ENCODE peak calls at places on chromosomes 12 and 14, in nine cellular contexts. O is tibial artery, F is body of pancreas, I is heart left ventricle, C is HepG2, M is fibroblast of mammary gland, T is cardiac muscle cell, Q is upper lobe of left lung, U is cardiac fibroblast. R is an unnamed sample.

GRCh38 chr14:61578745-61579144 is 116.6 kb upstream of the HIF1A start:
- DNase-seq in O (no peak), F (no peak), I (no peak), C (no peak), M (no peak), T (no peak), Q (no peak), U (no peak), R (no peak)

GRCh38 chr14:22544881-22545420 is 44.1 kb downstream of the DAD1 start:
- DNase-seq in O (no peak), F (no peak), I (no peak), C (no peak), M (no peak), T (no peak), Q (no peak), U (no peak), R (no peak)

GRCh38 chr12:116863275-116863767 is 17.9 kb downstream of the HRK start:
- DNase-seq in O (no peak), F (no peak), I (no peak), C (peak; percentile 52), M (peak; percentile 77), T (no peak), Q (no peak), U (no peak), R (peak; percentile 61)

GRCh38 chr14:104393898-104394605 is 185.5 kb upstream of the C14orf180 start:
- DNase-seq in O (peak; percentile 64), F (no peak), I (peak; percentile 82), C (no peak), M (no peak), T (no peak), Q (peak; percentile 68), U (peak; percentile 19), R (no peak)

GRCh38 chr14:64061115-64061514 is 208.3 kb downstream of the SYNE2 start:
- DNase-seq in O (no peak), F (no peak), I (no peak), C (no peak), M (no peak), T (no peak), Q (no peak), U (no peak), R (no peak)

GRCh38 chr12:114920828-114921579 is 237.0 kb upstream of the TBX3 start:
- DNase-seq in O (no peak), F (no peak), I (no peak), C (no peak), M (peak; percentile 98), T (no peak), Q (no peak), U (peak; percentile 59), R (peak; percentile 78)

GRCh38 chr12:124758266-124759200 is 105.1 kb downstream of the SCARB1 start:
- DNase-seq in O (peak; percentile 73), F (no peak), I (no peak), C (no peak), M (no peak), T (no peak), Q (no peak), U (no peak), R (no peak)

GRCh38 chr14:54343276-54344121 is 53.3 kb upstream of the CDKN3 start:
- DNase-seq in O (no peak), F (no peak), I (peak; percentile 41), C (peak; percentile 34), M (peak; percentile 35), T (no peak), Q (peak; percentile 41), U (peak; percentile 43), R (no peak)

GRCh38 chr12:59036973-59037807 is 116.9 kb upstream of the LRIG3 start:
- DNase-seq in O (no peak), F (no peak), I (no peak), C (no peak), M (peak; percentile 30), T (no peak), Q (no peak), U (no peak), R (peak; percentile 76)

GRCh38 chr12:57452937-57453509 is 2.1 kb upstream of the INHBE start:
- DNase-seq in O (peak; percentile 86), F (peak; percentile 84), I (peak; percentile 87), C (peak; percentile 73), M (peak; percentile 76), T (peak; percentile 88), Q (peak; percentile 84), U (peak; percentile 84), R (peak; percentile 75)

GRCh38 chr12:44817687-44818086 is 58.4 kb downstream of the NELL2 start:
- DNase-seq in O (no peak), F (no peak), I (no peak), C (no peak), M (no peak), T (no peak), Q (no peak), U (no peak), R (no peak)

GRCh38 chr12:83018063-83018462 is 331.4 kb downstream of the TMTC2 start:
- DNase-seq in O (no peak), F (no peak), I (no peak), C (no peak), M (no peak), T (no peak), Q (no peak), U (no peak), R (peak; percentile 12)

GRCh38 chr14:56795284-56795622 is 15.0 kb downstream of the OTX2 start:
- DNase-seq in O (no peak), F (no peak), I (no peak), C (no peak), M (no peak), T (no peak), Q (no peak), U (no peak), R (no peak)

GRCh38 chr14:64942531-64943111 is at the start of gene GPX2:
- DNase-seq in O (no peak), F (peak; percentile 79), I (no peak), C (peak; percentile 98), M (no peak), T (no peak), Q (peak; percentile 44), U (no peak), R (no peak)

GRCh38 chr12:29880987-29881386 is 97.2 kb upstream of the TMTC1 start:
- DNase-seq in O (no peak), F (no peak), I (no peak), C (no peak), M (no peak), T (no peak), Q (no peak), U (no peak), R (no peak)

GRCh38 chr14:94164685-94165431 is 9.3 kb upstream of the PPP4R4 start:
- DNase-seq in O (peak; percentile 54), F (no peak), I (no peak), C (no peak), M (no peak), T (no peak), Q (no peak), U (no peak), R (no peak)

GRCh38 chr12:76030378-76031080 is 1.0 kb downstream of the PHLDA1 start:
- DNase-seq in O (peak; percentile 72), F (peak; percentile 50), I (peak; percentile 38), C (no peak), M (peak; percentile 33), T (peak; percentile 44), Q (peak; percentile 34), U (peak; percentile 72), R (peak; percentile 66)

GRCh38 chr12:22935090-22935489 is 310.1 kb downstream of the ETNK1 start:
- DNase-seq in O (no peak), F (no peak), I (peak; percentile 36), C (no peak), M (peak; percentile 39), T (no peak), Q (no peak), U (no peak), R (no peak)

GRCh38 chr14:51093371-51094281 is 1.3 kb downstream of the TRIM9 start:
- DNase-seq in O (no peak), F (peak; percentile 18), I (peak; percentile 42), C (no peak), M (no peak), T (peak; percentile 51), Q (peak; percentile 21), U (no peak), R (no peak)

GRCh38 chr14:48350971-48351370 is 675.6 kb upstream of the MDGA2 start:
- DNase-seq in O (no peak), F (no peak), I (no peak), C (no peak), M (no peak), T (no peak), Q (no peak), U (no peak), R (no peak)

GRCh38 chr12:68971404-68971803 is 38.4 kb upstream of the CPM start:
- DNase-seq in O (no peak), F (no peak), I (no peak), C (no peak), M (peak; percentile 91), T (no peak), Q (peak; percentile 48), U (peak; percentile 43), R (peak; percentile 61)

GRCh38 chr12:84624601-84625000 is 288.0 kb downstream of the SLC6A15 start:
- DNase-seq in O (no peak), F (no peak), I (no peak), C (no peak), M (no peak), T (no peak), Q (no peak), U (no peak), R (no peak)

GRCh38 chr12:84619053-84619452 is 293.5 kb downstream of the SLC6A15 start:
- DNase-seq in O (no peak), F (no peak), I (no peak), C (no peak), M (peak; percentile 10), T (no peak), Q (no peak), U (no peak), R (no peak)
- TF ChIP-seq CTCF in O (no peak), F (no peak), I (no peak), C (no peak), M (peak; percentile 35), T (peak; percentile 11), Q (no peak), U (no peak), R (peak; percentile 47)

DNA sequence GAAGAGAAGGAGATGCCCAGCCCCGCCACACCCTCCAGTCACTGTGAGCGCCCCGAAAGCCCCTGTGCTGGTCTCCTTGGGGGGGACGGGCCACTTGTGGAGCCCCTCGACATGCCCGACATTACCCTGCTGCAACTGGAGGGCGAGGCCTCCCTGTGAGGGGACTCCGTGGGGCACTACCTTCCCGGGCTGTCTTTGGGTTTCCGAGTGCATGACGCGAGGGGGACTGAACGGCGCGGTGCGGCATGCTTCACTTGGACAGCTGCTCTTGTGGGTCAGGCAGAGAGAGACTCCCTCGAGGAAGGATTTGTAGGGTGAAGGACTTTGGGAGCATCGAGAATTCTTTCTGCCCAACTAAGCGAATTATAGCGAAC is 1.1 kb downstream of the CCDC184 start:
- DNase-seq in O (no peak), F (no peak), I (no peak), C (no peak), M (no peak), T (no peak), Q (no peak), U (no peak), R (no peak)
- H3K4me3 ChIP-seq in O (peak overlapping the region; percentile 86), F (no peak overlapping the region), I (peak overlapping the region; percentile 78), C (no peak overlapping the region), M (no peak overlapping the region), T (no peak overlapping the region), Q (no peak overlapping the region), U (peak overlapping the region; percentile 83), R (no peak overlapping the region)

GRCh38 chr14:75884198-75884611 is 97.6 kb downstream of the TGFB3 start:
- DNase-seq in O (no peak), F (no peak), I (no peak), C (no peak), M (peak; percentile 79), T (no peak), Q (no peak), U (peak; percentile 97), R (peak; percentile 92)
- TF ChIP-seq CTCF in O (no peak), F (peak; percentile 29), I (no peak), C (no peak), M (peak; percentile 42), T (peak; percentile 39), Q (no peak), U (peak; percentile 44), R (peak; percentile 34)

GRCh38 chr14:91369628-91370445 is 47.8 kb downstream of the CCDC88C start:
- DNase-seq in O (no peak), F (no peak), I (no peak), C (peak; percentile 59), M (no peak), T (no peak), Q (no peak), U (no peak), R (no peak)
- H3K4me3 ChIP-seq in O (no peak overlapping the region), F (no peak overlapping the region), I (peak overlapping the region; percentile 2), C (no peak overlapping the region), M (no peak overlapping the region), T (no peak overlapping the region), Q (no peak overlapping the region), U (no peak overlapping the region), R (no peak overlapping the region)

R was measured in AG10803.